ENCODE peak calls at places on chromosomes 3 and 15, in five cellular contexts. A is fibroblast of lung, X is hepatocyte, D is neural progenitor cell, H is HCT116. I is an unnamed sample.

GRCh38 chr3:192747746-192748145 is 20.4 kb upstream of the FGF12 start:
- DNase-seq in H (no peak), D (no peak), A (no peak), X (no peak), I (no peak)

GRCh38 chr3:64375737-64376136 is 150.5 kb upstream of the PRICKLE2 start:
- DNase-seq in X (no peak), D (no peak), A (no peak), H (no peak), I (no peak)

GRCh38 chr3:126685041-126685440 is 19.0 kb upstream of the CHCHD6 start:
- DNase-seq in H (no peak), X (no peak), D (no peak), A (no peak), I (no peak)

GRCh38 chr3:136195258-136196063 is 674 bp downstream of the MSL2 start:
- DNase-seq in H (peak; percentile 22), X (peak; percentile 73), D (peak; percentile 90), A (peak; percentile 78), I (no peak)

GRCh38 chr15:53811530-53811929 is 52.1 kb upstream of the WDR72 start:
- DNase-seq in D (peak; percentile 12), A (peak; percentile 29), H (peak; percentile 7), X (peak; percentile 53), I (no peak)

GRCh38 chr15:63371297-63371918 is 10.2 kb downstream of the CA12 start:
- DNase-seq in X (no peak), H (no peak), D (no peak), A (peak; percentile 71), I (no peak)

GRCh38 chr15:70142322-70143191 is 44.8 kb upstream of the TLE3 start:
- DNase-seq in H (no peak), A (peak; percentile 89), X (no peak), D (no peak), I (no peak)

GRCh38 chr3:113867506-113867905 is 28.9 kb downstream of the GRAMD1C start:
- DNase-seq in X (no peak), H (peak; percentile 7), A (no peak), D (no peak), I (peak; percentile 44)

GRCh38 chr3:74850381-74850780 is 235.9 kb upstream of the CNTN3 start:
- DNase-seq in X (no peak), H (no peak), D (no peak), A (no peak), I (no peak)

GRCh38 chr3:8565376-8565775 is 63.8 kb downstream of the LMCD1 start:
- DNase-seq in X (no peak), D (no peak), H (no peak), A (no peak), I (no peak)

GRCh38 chr15:59388670-59389069 is 16.0 kb upstream of the MYO1E start:
- DNase-seq in X (no peak), H (no peak), D (no peak), A (peak; percentile 74), I (no peak)

GRCh38 chr15:65791335-65792129 is 561 bp downstream of the DENND4A start:
- DNase-seq in A (peak; percentile 24), H (no peak), D (peak; percentile 81), X (peak; percentile 72), I (no peak)

DNA sequence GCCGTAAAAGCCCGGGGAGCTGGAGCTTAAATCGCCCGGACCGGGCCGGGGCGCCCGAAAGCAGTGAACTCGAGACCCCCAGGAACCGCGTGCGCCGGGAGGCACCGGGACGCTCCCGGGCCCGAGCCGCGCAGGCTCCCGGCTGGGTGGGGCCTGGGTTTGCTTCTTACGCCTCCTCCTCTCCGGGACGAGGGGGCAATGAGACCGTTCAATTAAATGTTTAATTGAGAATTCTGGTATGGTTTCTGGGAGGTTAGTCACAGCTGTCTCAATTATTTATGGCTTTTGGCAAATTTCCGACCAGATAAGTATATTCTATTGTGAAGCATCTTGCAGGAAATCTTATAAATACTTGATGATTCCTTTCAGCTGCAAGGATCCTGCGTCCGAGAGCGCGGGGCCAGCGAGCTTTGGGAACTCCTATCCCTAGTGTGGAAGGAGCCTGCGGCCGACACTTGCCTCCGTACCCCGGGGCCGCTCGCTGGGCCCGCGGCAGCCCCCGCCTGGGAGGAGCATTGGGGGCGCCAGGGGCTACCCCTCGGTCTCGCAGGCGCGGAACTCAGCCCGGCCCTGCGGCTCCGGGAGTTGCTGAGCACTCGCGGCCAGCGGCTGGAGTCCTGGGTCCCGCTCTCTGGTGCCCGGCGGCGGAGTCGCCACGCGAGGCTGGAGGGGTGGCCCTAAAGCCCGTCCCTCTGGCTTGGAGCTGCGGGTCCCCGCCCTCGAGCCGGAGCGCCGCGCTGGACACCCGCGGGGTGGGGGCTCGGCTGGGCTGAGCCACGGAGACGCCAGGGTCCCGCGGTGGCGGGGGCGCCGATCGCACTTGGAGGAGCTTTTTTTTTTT is 10.3 kb downstream of the ISL2 start:
- DNase-seq in D (peak; percentile 77), A (peak; percentile 36), X (peak; percentile 33), H (no peak), I (no peak)
- TF ChIP-seq EZH2 in D (peak; percentile 85), A (peak; percentile 19), X (no peak), H (no peak), I (no peak)

DNA sequence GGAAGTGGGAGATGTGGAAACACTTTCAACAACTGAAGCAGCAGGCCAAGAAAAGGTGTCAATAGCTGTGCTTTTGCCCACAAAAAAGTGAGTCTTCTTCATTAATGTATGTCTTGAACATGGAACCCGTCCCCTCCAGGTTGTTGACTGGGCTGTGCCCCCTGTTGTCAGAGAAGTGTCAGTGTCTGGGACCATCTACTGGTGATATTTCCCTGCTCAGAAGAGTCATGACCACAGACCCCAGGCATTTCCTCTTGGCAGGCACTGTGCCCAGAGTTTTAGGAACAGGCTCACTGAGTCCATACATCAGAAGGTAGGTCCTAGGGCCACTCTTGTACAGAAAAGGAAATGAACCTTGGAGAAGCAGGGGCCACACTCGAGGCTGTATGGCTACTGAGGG is 54.8 kb upstream of the LARS2 start:
- DNase-seq in H (no peak), X (no peak), D (no peak), A (no peak), I (no peak)
- TF ChIP-seq CTCF in H (no peak), X (no peak), D (no peak), A (no peak), I (no peak)

DNA sequence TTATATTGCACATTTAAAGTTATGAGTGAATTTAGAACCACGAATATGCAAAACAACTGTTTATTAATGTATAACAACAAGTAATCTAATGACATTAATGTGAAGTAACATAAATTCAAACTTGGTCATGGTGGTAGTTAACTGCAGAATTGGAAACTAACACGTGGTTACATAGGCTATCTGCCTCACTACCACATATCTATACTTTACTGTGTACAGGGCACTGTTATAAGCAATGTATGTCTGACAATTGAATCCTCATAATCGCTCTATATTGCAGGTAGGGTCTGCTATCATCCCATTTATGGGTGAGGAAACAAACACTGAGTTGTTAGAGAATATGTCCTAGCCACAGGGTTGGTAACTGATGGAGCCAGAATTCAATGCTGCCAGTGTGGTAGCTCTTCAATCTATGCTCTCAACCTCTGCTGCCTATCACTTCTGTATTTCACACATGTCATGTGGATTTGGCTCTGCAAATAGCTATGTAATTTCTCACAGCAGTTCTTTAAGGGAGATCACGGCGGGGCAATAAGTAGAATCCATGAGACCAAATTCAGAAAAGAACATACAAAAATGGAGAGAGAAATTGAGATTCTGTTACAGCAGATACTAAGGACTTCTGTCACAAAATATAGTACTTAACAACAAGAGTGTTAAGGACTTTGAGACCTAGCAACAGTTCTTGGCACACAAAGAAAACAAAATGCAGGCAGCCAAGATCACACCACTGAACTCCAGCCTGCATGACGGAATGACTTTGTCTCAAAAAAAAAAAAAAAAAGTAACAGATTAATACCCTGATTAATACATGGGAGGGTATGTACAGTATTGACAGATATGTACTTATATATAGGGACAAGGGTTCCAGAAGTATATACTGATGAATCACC is 100.0 kb upstream of the CSPG5 start:
- DNase-seq in D (no peak), X (no peak), A (no peak), H (no peak), I (no peak)
- H4K20me1 ChIP-seq in D (peaks cover 4% of the 10 kb centered on the region), X (no peaks in the 10 kb centered on the region), A (no peaks in the 10 kb centered on the region), H (no peaks in the 10 kb centered on the region), I (no peaks in the 10 kb centered on the region)

GRCh38 chr3:172448661-172449467 is 608 bp upstream of the GHSR start:
- DNase-seq in D (peak; percentile 35), H (no peak), A (no peak), X (no peak), I (no peak)
- TF ChIP-seq EZH2 in D (peak; percentile 75), H (no peak), A (no peak), X (no peak), I (no peak)

DNA sequence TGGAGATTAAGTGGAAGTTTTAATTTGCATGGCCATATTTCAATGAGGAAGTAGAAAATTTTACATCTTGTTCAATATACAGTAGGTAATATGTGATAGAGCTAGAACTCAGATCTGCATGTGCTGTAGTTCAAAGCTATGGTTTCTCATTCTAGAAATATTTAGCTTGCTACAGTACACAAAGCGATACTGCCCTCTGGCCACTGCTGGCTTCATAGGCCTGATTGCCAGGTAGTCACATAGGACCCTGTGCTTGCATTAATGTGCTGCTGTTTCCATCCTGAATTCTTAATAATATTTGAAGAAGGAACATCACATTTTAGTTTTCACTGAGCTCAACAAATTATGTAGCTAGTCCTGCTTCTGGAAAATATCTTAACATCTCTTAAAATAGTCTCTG is 87.0 kb downstream of the PLSCR2 start:
- DNase-seq in H (peak; percentile 19), X (peak; percentile 35), D (peak; percentile 13), A (peak; percentile 66), I (no peak)
- TF ChIP-seq CTCF in H (peak; percentile 49), X (peak; percentile 22), D (peak; percentile 39), A (peak; percentile 9), I (no peak)

DNA sequence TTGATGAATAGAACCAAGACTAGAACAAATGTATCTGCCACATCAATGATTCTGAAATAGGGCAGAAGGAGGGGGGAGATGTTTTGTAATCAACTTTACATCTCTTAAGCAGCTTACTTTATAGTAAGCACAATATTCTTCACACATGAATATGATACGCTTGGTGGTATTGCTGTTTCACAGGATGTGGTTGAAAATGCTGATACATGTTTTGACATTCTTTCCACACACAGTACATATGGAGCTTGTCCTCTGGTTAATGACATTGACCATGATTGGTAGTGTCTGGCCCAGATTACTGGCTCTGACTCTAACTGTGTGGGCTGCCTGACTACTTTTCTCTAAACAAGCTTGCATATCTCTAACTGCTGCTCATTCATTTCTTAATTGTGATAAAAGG is 168.9 kb downstream of the KLHL25 start:
- DNase-seq in A (peak; percentile 94), X (no peak), D (no peak), H (no peak), I (no peak)
- H4K20me1 ChIP-seq in A (no peaks in the 10 kb centered on the region), X (peaks cover 6% of the 10 kb centered on the region), D (peaks cover 4% of the 10 kb centered on the region), H (no peaks in the 10 kb centered on the region), I (no peaks in the 10 kb centered on the region)

I was measured in keratinocyte.